ENCODE peak calls at places on chromosomes 12 and 14, in six cellular contexts. U is PC-3, T is GM23338, Y is neural progenitor cell, G is GM23248, N is HCT116. O is an unnamed sample.
A peak's percentile ranks its signal among the peaks of the same experiment; 100 is the strongest.

GRCh38 chr12:43863770-43864366 is 28.0 kb downstream of the TMEM117 start:
- DNase-seq in Y (no peak), T (no peak), G (no peak), N (no peak), U (no peak), O (no peak)

GRCh38 chr12:129257526-129257925 is 404.2 kb downstream of the GLT1D1 start:
- DNase-seq in G (no peak), U (no peak), N (no peak), T (no peak), Y (no peak), O (no peak)

GRCh38 chr14:66330218-66330617 is 156.0 kb upstream of the CCDC196 start:
- DNase-seq in T (peak; percentile 12), U (no peak), Y (no peak), G (no peak), N (no peak), O (no peak)

GRCh38 chr12:29889737-29890136 is 106.0 kb upstream of the TMTC1 start:
- DNase-seq in Y (peak; percentile 84), T (peak; percentile 94), N (peak; percentile 52), U (peak; percentile 60), G (peak; percentile 53), O (peak; percentile 11)

GRCh38 chr14:32006267-32007110 is 70.6 kb upstream of the ARHGAP5 start:
- DNase-seq in Y (no peak), U (peak; percentile 85), N (no peak), T (no peak), G (no peak), O (no peak)

GRCh38 chr12:131896811-131897270 is 2.4 kb downstream of the ULK1 start:
- DNase-seq in N (no peak), T (no peak), G (no peak), Y (no peak), U (no peak), O (no peak)

GRCh38 chr12:98060421-98060820 is 455.0 kb upstream of the TMPO start:
- DNase-seq in T (no peak), G (no peak), U (no peak), Y (no peak), N (no peak), O (no peak)

GRCh38 chr12:47729233-47729632 is 3.9 kb upstream of the ENDOU start:
- DNase-seq in G (peak; percentile 86), T (no peak), U (peak; percentile 49), Y (no peak), N (no peak), O (no peak)

GRCh38 chr14:90775441-90775840 is 40.8 kb downstream of the TTC7B start:
- DNase-seq in G (no peak), Y (no peak), T (no peak), N (no peak), U (no peak), O (no peak)

GRCh38 chr14:74702293-74702692 is 10.6 kb downstream of the AREL1 start:
- DNase-seq in N (no peak), U (no peak), G (no peak), T (peak; percentile 39), Y (no peak), O (no peak)

GRCh38 chr14:39939023-39939422 is 506.8 kb upstream of the FBXO33 start:
- DNase-seq in T (no peak), Y (no peak), G (no peak), N (no peak), U (peak; percentile 50), O (no peak)

GRCh38 chr12:133203344-133204263 is 22.3 kb downstream of the ZNF268 start:
- DNase-seq in N (no peak), Y (no peak), T (peak; percentile 18), G (peak; percentile 37), U (no peak), O (peak; percentile 15)

GRCh38 chr12:53551889-53552291 is 44.6 kb upstream of the NPFF start:
- DNase-seq in T (no peak), U (no peak), G (no peak), N (no peak), Y (peak; percentile 7), O (no peak)

GRCh38 chr12:111992464-111992863 is 20.5 kb downstream of the TMEM116 start:
- DNase-seq in G (no peak), N (no peak), Y (no peak), T (no peak), U (no peak), O (no peak)

GRCh38 chr12:55816876-55817351 is 610 bp downstream of the SARNP start:
- DNase-seq in Y (peak; percentile 31), U (peak; percentile 17), N (no peak), G (peak; percentile 69), T (peak; percentile 40), O (peak; percentile 24)

GRCh38 chr12:121575952-121576615 is 4.7 kb downstream of the KDM2B start:
- DNase-seq in U (no peak), Y (peak; percentile 49), N (no peak), T (no peak), G (peak; percentile 18), O (no peak)

GRCh38 chr12:121579190-121579791 is 1.5 kb downstream of the KDM2B start:
- DNase-seq in N (no peak), Y (peak; percentile 65), G (peak; percentile 64), T (peak; percentile 73), U (peak; percentile 18), O (peak; percentile 59)

GRCh38 chr12:121576851-121577391 is 3.9 kb downstream of the KDM2B start:
- DNase-seq in G (peak; percentile 91), N (no peak), U (peak; percentile 89), T (peak; percentile 92), Y (peak; percentile 95), O (no peak)

GRCh38 chr12:121578230-121579189 is 2.3 kb downstream of the KDM2B start:
- DNase-seq in N (no peak), G (peak; percentile 50), Y (peak; percentile 68), T (peak; percentile 69), U (no peak), O (peak; percentile 24)

DNA sequence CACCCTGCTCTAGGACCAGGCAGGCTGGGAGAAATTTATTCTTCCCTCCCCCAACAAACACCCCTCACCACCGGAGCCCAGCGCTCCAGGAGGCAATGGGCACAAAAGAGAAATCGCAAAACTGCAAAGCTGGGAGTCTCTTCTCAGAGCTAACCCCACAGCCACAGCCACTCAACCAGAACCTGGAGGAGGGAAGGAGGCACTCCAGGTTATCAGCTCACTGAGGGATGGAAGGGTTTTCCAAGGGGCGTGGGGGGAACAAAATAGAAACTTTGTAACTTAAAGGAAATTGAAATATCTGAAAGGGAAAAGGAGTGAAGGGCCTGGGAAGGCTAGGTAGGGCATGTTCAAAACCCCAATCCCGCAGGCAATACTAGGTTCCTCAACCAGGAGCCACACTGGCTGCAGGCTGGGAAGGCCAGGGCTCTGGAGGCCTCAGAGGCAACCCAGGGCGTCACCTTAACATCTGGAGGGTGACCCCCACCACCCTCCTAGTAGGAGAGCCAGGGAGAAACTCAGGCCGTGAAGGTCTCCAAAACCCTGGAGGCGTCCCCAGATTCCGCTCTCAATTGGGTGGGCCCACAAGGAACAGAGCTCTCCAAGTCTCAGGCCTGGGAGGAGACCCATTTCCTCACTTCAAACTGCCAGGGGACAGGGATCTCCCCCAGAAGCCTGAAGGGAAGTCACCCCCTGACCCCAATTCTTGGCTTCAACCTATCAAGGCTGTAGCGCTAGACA is 3.2 kb downstream of the KDM2B start:
- DNase-seq in U (no peak), G (no peak), Y (peak; percentile 69), T (peak; percentile 69), N (no peak), O (no peak)
- H3K4me3 ChIP-seq in U (peak overlapping the region; percentile 39), G (peak overlapping the region; percentile 80), Y (peak overlapping the region; percentile 94), T (peak overlapping the region; percentile 90), N (no peak overlapping the region), O (no peak overlapping the region)

DNA sequence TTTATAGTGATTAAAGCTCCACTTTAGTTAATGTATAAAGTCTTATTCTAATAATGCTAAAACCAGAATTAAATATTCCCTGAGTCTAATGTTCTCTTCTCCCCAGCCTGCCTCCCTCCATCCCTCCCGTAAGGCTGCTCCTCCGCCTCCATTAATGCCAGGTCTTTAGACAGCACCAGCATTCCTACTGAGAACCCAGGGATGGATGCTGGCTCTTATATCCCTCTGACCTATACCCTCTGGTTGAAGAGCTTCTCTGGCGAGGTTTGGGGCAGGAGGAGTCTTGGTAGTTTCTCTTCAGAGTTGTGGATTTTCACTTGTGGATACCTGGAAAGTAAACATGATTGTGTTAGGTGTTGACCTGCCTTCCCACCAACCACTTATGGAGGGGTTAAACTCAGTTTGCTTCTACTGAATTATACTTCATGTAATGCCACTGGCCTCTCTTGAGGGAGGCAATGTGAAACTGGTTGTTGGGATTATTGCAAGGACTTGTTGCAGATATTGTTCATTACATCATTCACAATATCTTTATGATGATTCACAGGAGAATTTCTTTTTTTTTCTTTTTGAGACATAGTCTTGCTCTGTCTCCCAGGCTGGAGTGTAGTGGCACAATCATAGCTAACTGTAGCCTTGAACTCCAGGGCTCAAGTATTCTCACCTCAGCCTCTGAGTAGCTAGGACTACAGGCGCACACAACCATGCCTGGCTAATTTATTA is 11.1 kb upstream of the SMAGP start:
- DNase-seq in N (no peak), G (peak; percentile 74), Y (no peak), T (no peak), U (peak; percentile 36), O (no peak)
- TF ChIP-seq EZH2phosphoT487 in N (no peak), G (no peak), Y (no peak), T (no peak), U (no peak), O (no peak)

DNA sequence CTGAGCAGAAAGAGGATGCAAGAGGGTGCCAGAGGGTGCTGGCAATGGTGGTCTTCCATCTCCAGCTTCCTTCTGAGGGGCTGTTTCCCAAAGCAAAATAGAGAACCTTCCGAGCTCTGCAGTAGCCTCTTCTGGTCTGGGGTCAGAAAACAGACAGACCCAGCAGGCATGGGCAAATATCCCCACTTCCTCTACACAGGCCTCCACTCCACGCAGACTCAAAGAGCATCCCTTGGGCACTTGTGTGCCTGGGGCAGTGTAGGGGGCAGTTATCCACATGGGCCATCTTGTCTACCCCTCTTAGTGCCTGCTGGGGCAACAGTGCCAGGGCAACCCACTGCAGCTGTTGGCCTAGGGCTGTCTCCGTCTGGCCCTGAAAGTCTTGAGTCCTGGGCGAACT is 231.9 kb downstream of the TTC8 start:
- DNase-seq in G (no peak), Y (no peak), N (no peak), T (no peak), U (no peak), O (no peak)
- H2AFZ ChIP-seq in G (no peak overlapping the region), Y (no peak overlapping the region), N (no peak overlapping the region), T (no peak overlapping the region), U (no peak overlapping the region), O (no peak overlapping the region)

GRCh38 chr12:59383426-59383822 is 212.4 kb upstream of the SLC16A7 start:
- DNase-seq in Y (no peak), T (no peak), N (no peak), U (no peak), G (peak; percentile 65), O (no peak)

GRCh38 chr12:59388176-59388575 is 207.7 kb upstream of the SLC16A7 start:
- DNase-seq in G (no peak), U (peak; percentile 25), T (no peak), Y (no peak), N (no peak), O (no peak)

GRCh38 chr12:59388694-59389093 is 207.1 kb upstream of the SLC16A7 start:
- DNase-seq in G (no peak), U (no peak), Y (no peak), T (no peak), N (no peak), O (no peak)

GRCh38 chr12:59381106-59381505 is 214.7 kb upstream of the SLC16A7 start:
- DNase-seq in N (no peak), T (no peak), G (no peak), U (no peak), Y (no peak), O (no peak)

GRCh38 chr12:59382678-59383425 is 213.0 kb upstream of the SLC16A7 start:
- DNase-seq in T (peak; percentile 30), G (peak; percentile 32), N (no peak), U (no peak), Y (no peak), O (no peak)
- H3K4me3 ChIP-seq in T (no peak overlapping the region), G (peak overlapping the region; percentile 71), N (no peak overlapping the region), U (no peak overlapping the region), Y (no peak overlapping the region), O (no peak overlapping the region)

GRCh38 chr14:86532219-86532618 is 1002.3 kb downstream of the FLRT2 start:
- DNase-seq in U (peak; percentile 49), T (no peak), G (no peak), N (no peak), Y (no peak), O (no peak)
- TF ChIP-seq EZH2phosphoT487 in U (no peak), T (no peak), G (no peak), N (no peak), Y (no peak), O (no peak)

O was measured in OCI-LY7.